ENCODE peak calls at places on chromosomes 12 and 14, in seven cellular contexts. One of them, this sample, is unnamed.

GRCh38 chr12:105100998-105101397 is 6.5 kb upstream of the WASHC4 start:
- DNase-seq in neuronal stem cell: no peak
- DNase-seq in IMR-90: peak
- DNase-seq in mesendoderm: no peak
- DNase-seq in H9: no peak
- DNase-seq in trophoblast cell: peak
- DNase-seq in mesenchymal stem cell: peak
- DNase-seq in this sample: no peak

GRCh38 chr12:57654042-57654441 is 21.0 kb upstream of the B4GALNT1 start:
- DNase-seq in mesendoderm: no peak
- DNase-seq in trophoblast cell: no peak
- DNase-seq in neuronal stem cell: no peak
- DNase-seq in IMR-90: no peak
- DNase-seq in H9: no peak
- DNase-seq in mesenchymal stem cell: no peak
- DNase-seq in this sample: no peak

GRCh38 chr12:26032719-26033241 is 74.3 kb downstream of the RASSF8 start:
- DNase-seq in H9: no peak
- DNase-seq in IMR-90: no peak
- DNase-seq in trophoblast cell: peak
- DNase-seq in mesenchymal stem cell: peak
- DNase-seq in neuronal stem cell: no peak
- DNase-seq in mesendoderm: peak
- DNase-seq in this sample: no peak

GRCh38 chr14:100680439-100681051 is 46.1 kb upstream of the DLK1 start:
- DNase-seq in mesenchymal stem cell: peak
- DNase-seq in neuronal stem cell: no peak
- DNase-seq in IMR-90: no peak
- DNase-seq in H9: no peak
- DNase-seq in mesendoderm: no peak
- DNase-seq in trophoblast cell: no peak
- DNase-seq in this sample: no peak

GRCh38 chr14:50396636-50397460 is at the start of gene CDKL1:
- DNase-seq in H9: peak
- DNase-seq in mesendoderm: peak
- DNase-seq in mesenchymal stem cell: peak
- DNase-seq in IMR-90: peak
- DNase-seq in trophoblast cell: peak
- DNase-seq in neuronal stem cell: peak
- DNase-seq in this sample: no peak

GRCh38 chr14:44316647-44317432 is 190.2 kb downstream of the FSCB start:
- DNase-seq in H9: no peak
- DNase-seq in neuronal stem cell: no peak
- DNase-seq in mesendoderm: peak
- DNase-seq in mesenchymal stem cell: peak
- DNase-seq in IMR-90: peak
- DNase-seq in trophoblast cell: peak
- DNase-seq in this sample: no peak

GRCh38 chr14:71536927-71537772 is 395.1 kb upstream of the RGS6 start:
- DNase-seq in IMR-90: no peak
- DNase-seq in trophoblast cell: no peak
- DNase-seq in neuronal stem cell: no peak
- DNase-seq in mesenchymal stem cell: no peak
- DNase-seq in H9: no peak
- DNase-seq in mesendoderm: peak
- DNase-seq in this sample: no peak

GRCh38 chr14:77086017-77086727 is 11.9 kb upstream of the CIPC start:
- DNase-seq in neuronal stem cell: peak
- DNase-seq in H9: peak
- DNase-seq in trophoblast cell: peak
- DNase-seq in IMR-90: peak
- DNase-seq in mesendoderm: peak
- DNase-seq in mesenchymal stem cell: peak
- DNase-seq in this sample: no peak

GRCh38 chr14:96165493-96166474 is 38.9 kb upstream of the BDKRB2 start:
- DNase-seq in neuronal stem cell: no peak
- DNase-seq in H9: peak
- DNase-seq in IMR-90: no peak
- DNase-seq in mesenchymal stem cell: no peak
- DNase-seq in mesendoderm: no peak
- DNase-seq in trophoblast cell: no peak
- DNase-seq in this sample: no peak

GRCh38 chr12:64480148-64480547 is 28.2 kb downstream of the TBK1 start:
- DNase-seq in IMR-90: peak
- DNase-seq in trophoblast cell: no peak
- DNase-seq in mesenchymal stem cell: no peak
- DNase-seq in mesendoderm: no peak
- DNase-seq in H9: no peak
- DNase-seq in neuronal stem cell: no peak
- DNase-seq in this sample: no peak

GRCh38 chr12:81942588-81942987 is 183.4 kb upstream of the PPFIA2 start:
- DNase-seq in mesendoderm: no peak
- DNase-seq in IMR-90: no peak
- DNase-seq in mesenchymal stem cell: no peak
- DNase-seq in neuronal stem cell: no peak
- DNase-seq in trophoblast cell: peak
- DNase-seq in H9: no peak
- DNase-seq in this sample: no peak

GRCh38 chr12:93244514-93245077 is 133.1 kb upstream of the NUDT4 start:
- DNase-seq in mesenchymal stem cell: no peak
- DNase-seq in mesendoderm: no peak
- DNase-seq in trophoblast cell: no peak
- DNase-seq in neuronal stem cell: no peak
- DNase-seq in IMR-90: no peak
- DNase-seq in H9: no peak
- DNase-seq in this sample: no peak

GRCh38 chr14:58215191-58215914 is 15.4 kb downstream of the ACTR10 start:
- DNase-seq in neuronal stem cell: no peak
- DNase-seq in IMR-90: no peak
- DNase-seq in mesendoderm: no peak
- DNase-seq in H9: no peak
- DNase-seq in trophoblast cell: no peak
- DNase-seq in mesenchymal stem cell: no peak
- DNase-seq in this sample: no peak

DNA sequence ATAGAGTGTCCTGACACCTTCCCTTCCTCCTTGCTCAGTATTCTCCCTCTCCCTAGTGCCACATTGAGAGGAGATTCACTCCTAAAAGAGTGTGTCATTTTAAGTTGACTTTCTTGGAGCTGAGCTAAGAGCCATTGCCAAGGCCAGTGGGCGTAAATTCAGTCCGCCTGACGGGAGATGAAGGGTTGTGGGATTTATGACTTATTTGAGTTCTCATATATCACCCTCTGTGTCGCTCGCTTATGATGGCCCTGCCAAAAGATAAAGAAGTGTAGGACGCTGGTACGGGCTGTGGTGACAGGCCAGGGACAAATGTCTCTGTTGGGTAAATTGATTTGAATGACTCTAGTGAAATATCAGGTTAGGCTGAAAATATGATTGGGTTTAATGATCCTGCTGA is 867.4 kb downstream of the NRXN3 start:
- DNase-seq in mesendoderm: no peak
- DNase-seq in IMR-90: no peak
- DNase-seq in mesenchymal stem cell: no peak
- DNase-seq in trophoblast cell: no peak
- DNase-seq in H9: no peak
- DNase-seq in neuronal stem cell: no peak
- DNase-seq in this sample: no peak
- H3K23ac ChIP-seq in mesendoderm: no peak
- H3K23ac ChIP-seq in IMR-90: no peak
- H3K23ac ChIP-seq in mesenchymal stem cell: no peak
- H3K23ac ChIP-seq in trophoblast cell: no peak
- H3K23ac ChIP-seq in H9: no peak
- H3K23ac ChIP-seq in neuronal stem cell: no peak
- H3K23ac ChIP-seq in this sample: no peak

DNA sequence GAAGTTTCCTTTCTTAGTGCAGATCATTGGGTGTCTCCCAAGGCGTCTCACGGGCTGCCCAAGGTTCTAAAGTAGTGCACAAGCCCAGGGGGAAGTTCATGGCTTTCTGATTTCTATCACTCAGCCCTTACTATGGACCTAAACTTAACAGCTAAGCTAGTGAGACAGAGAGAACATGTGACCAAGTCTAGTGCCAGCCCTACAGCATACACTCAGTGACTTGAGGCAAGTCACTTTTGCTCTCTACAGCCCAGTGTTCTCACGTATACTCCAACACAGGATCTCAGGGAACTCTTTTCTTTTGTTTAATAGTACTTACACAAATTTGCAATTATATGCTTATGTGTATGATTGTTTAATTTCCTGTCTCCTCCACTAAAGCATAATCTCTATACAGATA is 48.6 kb downstream of the NKX2-1 start:
- DNase-seq in mesenchymal stem cell: no peak
- DNase-seq in mesendoderm: no peak
- DNase-seq in H9: no peak
- DNase-seq in neuronal stem cell: no peak
- DNase-seq in IMR-90: no peak
- DNase-seq in trophoblast cell: no peak
- DNase-seq in this sample: no peak
- H3K23ac ChIP-seq in mesenchymal stem cell: no peak
- H3K23ac ChIP-seq in mesendoderm: no peak
- H3K23ac ChIP-seq in H9: no peak
- H3K23ac ChIP-seq in neuronal stem cell: no peak
- H3K23ac ChIP-seq in IMR-90: no peak
- H3K23ac ChIP-seq in trophoblast cell: no peak
- H3K23ac ChIP-seq in this sample: no peak

DNA sequence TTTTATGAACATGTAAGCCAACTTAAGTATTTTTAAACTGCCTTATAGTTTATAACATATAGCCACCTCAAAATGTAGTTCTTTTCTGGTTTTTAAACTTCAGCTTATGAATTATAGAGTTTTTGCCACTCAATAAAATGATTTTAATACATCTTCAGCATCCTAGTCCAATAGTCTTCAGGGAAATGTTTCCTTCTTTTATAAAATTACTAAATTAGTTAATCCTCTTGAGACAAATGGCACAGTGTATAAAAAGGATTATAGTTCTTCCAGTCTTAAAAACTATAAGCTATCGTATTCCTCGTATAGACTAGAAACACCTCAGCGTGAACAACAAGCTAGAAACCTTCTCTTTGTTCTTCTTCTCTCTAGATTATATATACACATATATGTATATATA is at the start of gene OR6C74:
- DNase-seq in IMR-90: no peak
- DNase-seq in neuronal stem cell: no peak
- DNase-seq in H9: no peak
- DNase-seq in mesendoderm: no peak
- DNase-seq in mesenchymal stem cell: no peak
- DNase-seq in trophoblast cell: no peak
- DNase-seq in this sample: no peak
- H3K23ac ChIP-seq in IMR-90: no peak
- H3K23ac ChIP-seq in neuronal stem cell: no peak
- H3K23ac ChIP-seq in H9: no peak
- H3K23ac ChIP-seq in mesendoderm: no peak
- H3K23ac ChIP-seq in mesenchymal stem cell: no peak
- H3K23ac ChIP-seq in trophoblast cell: no peak
- H3K23ac ChIP-seq in this sample: no peak

GRCh38 chr14:67963960-67964359 is 144.4 kb downstream of the RAD51B start:
- DNase-seq in IMR-90: no peak
- DNase-seq in mesenchymal stem cell: no peak
- DNase-seq in trophoblast cell: no peak
- DNase-seq in H9: no peak
- DNase-seq in mesendoderm: no peak
- DNase-seq in neuronal stem cell: no peak
- DNase-seq in this sample: no peak
- H3K23ac ChIP-seq in IMR-90: no peak
- H3K23ac ChIP-seq in mesenchymal stem cell: no peak
- H3K23ac ChIP-seq in trophoblast cell: no peak
- H3K23ac ChIP-seq in H9: no peak
- H3K23ac ChIP-seq in mesendoderm: no peak
- H3K23ac ChIP-seq in neuronal stem cell: no peak
- H3K23ac ChIP-seq in this sample: no peak

GRCh38 chr14:84554136-84554535 is 975.8 kb upstream of the FLRT2 start:
- DNase-seq in mesenchymal stem cell: no peak
- DNase-seq in H9: no peak
- DNase-seq in IMR-90: no peak
- DNase-seq in trophoblast cell: no peak
- DNase-seq in mesendoderm: no peak
- DNase-seq in neuronal stem cell: no peak
- DNase-seq in this sample: no peak
- H3K23ac ChIP-seq in mesenchymal stem cell: no peak
- H3K23ac ChIP-seq in H9: no peak
- H3K23ac ChIP-seq in IMR-90: no peak
- H3K23ac ChIP-seq in trophoblast cell: no peak
- H3K23ac ChIP-seq in mesendoderm: no peak
- H3K23ac ChIP-seq in neuronal stem cell: no peak
- H3K23ac ChIP-seq in this sample: no peak

GRCh38 chr12:12745576-12746211 is 28.5 kb downstream of the CDKN1B start:
- DNase-seq in mesendoderm: peak
- DNase-seq in H9: no peak
- DNase-seq in neuronal stem cell: no peak
- DNase-seq in trophoblast cell: peak
- DNase-seq in IMR-90: no peak
- DNase-seq in mesenchymal stem cell: no peak
- DNase-seq in this sample: no peak
- H3K23ac ChIP-seq in mesendoderm: no peak
- H3K23ac ChIP-seq in H9: no peak
- H3K23ac ChIP-seq in neuronal stem cell: no peak
- H3K23ac ChIP-seq in trophoblast cell: no peak
- H3K23ac ChIP-seq in IMR-90: no peak
- H3K23ac ChIP-seq in mesenchymal stem cell: no peak
- H3K23ac ChIP-seq in this sample: no peak

GRCh38 chr12:32312049-32312670 is 87.2 kb upstream of the FGD4 start:
- DNase-seq in H9: no peak
- DNase-seq in IMR-90: peak
- DNase-seq in mesenchymal stem cell: peak
- DNase-seq in mesendoderm: peak
- DNase-seq in trophoblast cell: peak
- DNase-seq in neuronal stem cell: peak
- DNase-seq in this sample: no peak
- H3K23ac ChIP-seq in H9: no peak
- H3K23ac ChIP-seq in IMR-90: no peak
- H3K23ac ChIP-seq in mesenchymal stem cell: no peak
- H3K23ac ChIP-seq in mesendoderm: no peak
- H3K23ac ChIP-seq in trophoblast cell: no peak
- H3K23ac ChIP-seq in neuronal stem cell: no peak
- H3K23ac ChIP-seq in this sample: no peak

GRCh38 chr12:78164154-78164553 is 333.5 kb downstream of the NAV3 start:
- DNase-seq in trophoblast cell: no peak
- DNase-seq in neuronal stem cell: no peak
- DNase-seq in IMR-90: no peak
- DNase-seq in mesenchymal stem cell: no peak
- DNase-seq in mesendoderm: no peak
- DNase-seq in H9: no peak
- DNase-seq in this sample: no peak
- H3K23ac ChIP-seq in trophoblast cell: no peak
- H3K23ac ChIP-seq in neuronal stem cell: no peak
- H3K23ac ChIP-seq in IMR-90: no peak
- H3K23ac ChIP-seq in mesenchymal stem cell: no peak
- H3K23ac ChIP-seq in mesendoderm: no peak
- H3K23ac ChIP-seq in H9: no peak
- H3K23ac ChIP-seq in this sample: no peak